ENCODE peak calls at places on chromosomes 3 and 15, in nine cellular contexts. C is coronary artery, S is glutamatergic neuron, I is tibial artery, D is fibroblast of lung, R is uterus, B is cardiac fibroblast, X is heart left ventricle, P is lower lobe of right lung. L is an unnamed sample.

GRCh38 chr15:62698646-62699045 is 343.9 kb upstream of the TPM1 start:
- DNase-seq in D (no peak), X (no peak), P (no peak), I (no peak), C (no peak), S (no peak), R (no peak), B (no peak), L (no peak)

GRCh38 chr3:139520028-139520737 is 19.4 kb downstream of the RBP1 start:
- DNase-seq in X (no peak), S (no peak), B (peak), R (no peak), I (no peak), P (no peak), C (peak), D (peak), L (peak)

GRCh38 chr3:185630182-185630622 is 44.1 kb downstream of the SENP2 start:
- DNase-seq in S (no peak), B (peak), D (peak), R (peak), C (no peak), X (peak), P (peak), I (peak), L (peak)

GRCh38 chr15:45913451-45913850 is 278.6 kb downstream of the SQOR start:
- DNase-seq in X (no peak), D (no peak), P (no peak), B (no peak), R (no peak), C (no peak), I (no peak), S (no peak), L (no peak)

GRCh38 chr3:158768361-158768787 is 33.5 kb upstream of the MFSD1 start:
- DNase-seq in C (no peak), R (peak), B (peak), P (peak), S (peak), X (peak), I (peak), D (peak), L (no peak)

GRCh38 chr3:133488785-133489367 is 84.6 kb upstream of the CDV3 start:
- DNase-seq in X (no peak), C (no peak), B (peak), D (peak), I (no peak), R (no peak), S (no peak), P (no peak), L (no peak)

GRCh38 chr15:33242165-33242564 is 47.7 kb upstream of the FMN1 start:
- DNase-seq in D (no peak), P (no peak), B (peak), S (no peak), I (no peak), R (no peak), C (no peak), X (no peak), L (no peak)

GRCh38 chr15:61653110-61653509 is 407.1 kb downstream of the VPS13C start:
- DNase-seq in X (peak), I (peak), B (no peak), R (peak), P (no peak), S (peak), D (peak), C (no peak), L (no peak)

GRCh38 chr3:45499529-45499928 is 95.0 kb upstream of the LIMD1 start:
- DNase-seq in R (no peak), S (no peak), B (peak), D (peak), I (no peak), C (no peak), P (no peak), X (no peak), L (no peak)

GRCh38 chr3:120416868-120417267 is 33.9 kb downstream of the FSTL1 start:
- DNase-seq in X (no peak), R (no peak), S (no peak), D (no peak), P (no peak), C (peak), I (no peak), B (no peak), L (no peak)

GRCh38 chr3:150346956-150347863 is 60.9 kb upstream of the TSC22D2 start:
- DNase-seq in D (peak), C (no peak), I (no peak), R (no peak), P (no peak), B (no peak), X (no peak), S (no peak), L (no peak)

GRCh38 chr3:113212155-113212844 is 943 bp downstream of the BOC start:
- DNase-seq in P (no peak), S (peak), X (peak), C (no peak), B (peak), R (peak), D (peak), I (peak), L (no peak)

GRCh38 chr15:71334874-71335273 is 219.6 kb downstream of the THSD4 start:
- DNase-seq in I (no peak), D (no peak), C (no peak), X (no peak), S (peak), R (no peak), P (no peak), B (no peak), L (no peak)

GRCh38 chr3:13018039-13018431 is 55.2 kb downstream of the IQSEC1 start:
- DNase-seq in I (no peak), D (no peak), X (peak), R (no peak), P (peak), C (no peak), S (peak), B (no peak), L (no peak)

GRCh38 chr15:88331291-88331690 is 74.8 kb upstream of the NTRK3 start:
- DNase-seq in R (no peak), B (peak), C (no peak), X (no peak), I (no peak), S (peak), P (peak), D (peak), L (no peak)

GRCh38 chr15:72535911-72536310 is 61.8 kb downstream of the ARIH1 start:
- DNase-seq in P (no peak), R (no peak), S (no peak), C (no peak), D (no peak), X (no peak), B (no peak), I (no peak), L (no peak)

GRCh38 chr3:56677286-56677685 is 5.8 kb downstream of the TASOR start:
- DNase-seq in B (no peak), I (no peak), C (no peak), X (no peak), P (no peak), S (no peak), D (no peak), R (no peak), L (no peak)

GRCh38 chr3:133269393-133269792 is 130.5 kb upstream of the BFSP2 start:
- DNase-seq in X (no peak), C (no peak), P (no peak), B (no peak), R (no peak), S (no peak), I (no peak), D (no peak), L (no peak)

GRCh38 chr3:188389711-188390346 is 235.9 kb downstream of the LPP start:
- DNase-seq in I (peak), R (no peak), D (no peak), B (peak), X (peak), P (no peak), C (no peak), S (no peak), L (no peak)

GRCh38 chr3:38582941-38583645 is 66.4 kb downstream of the SCN5A start:
- DNase-seq in C (peak), I (peak), D (no peak), X (no peak), B (no peak), P (peak), S (no peak), R (no peak), L (peak)

GRCh38 chr15:47812436-47813109 is 95.3 kb downstream of the SEMA6D start:
- DNase-seq in X (no peak), I (no peak), S (no peak), P (no peak), C (no peak), D (peak), B (peak), R (no peak), L (peak)

GRCh38 chr3:42020681-42021307 is 58.9 kb upstream of the ULK4 start:
- DNase-seq in P (no peak), B (peak), R (peak), I (no peak), C (no peak), X (no peak), S (no peak), D (peak), L (no peak)

GRCh38 chr3:143676742-143677141 is 171.5 kb downstream of the SLC9A9 start:
- DNase-seq in X (no peak), I (no peak), P (no peak), S (no peak), C (no peak), R (no peak), B (no peak), D (no peak), L (no peak)

GRCh38 chr3:30354513-30354912 is 251.9 kb upstream of the TGFBR2 start:
- DNase-seq in C (peak), I (peak), X (peak), R (peak), B (no peak), S (no peak), D (no peak), P (no peak), L (no peak)

GRCh38 chr15:50687302-50687902 is 805 bp upstream of the TRPM7 start:
- DNase-seq in C (no peak), D (no peak), R (no peak), P (no peak), S (no peak), B (no peak), I (no peak), X (no peak), L (no peak)

GRCh38 chr15:50681467-50681866 is 5.1 kb downstream of the TRPM7 start:
- DNase-seq in P (no peak), R (no peak), I (no peak), C (no peak), D (no peak), S (no peak), X (no peak), B (no peak), L (no peak)

GRCh38 chr15:50686468-50687301 is at the start of gene TRPM7:
- DNase-seq in S (peak), I (peak), P (peak), C (peak), D (peak), B (peak), R (peak), X (peak), L (peak)

GRCh38 chr15:50685976-50686467 is 575 bp downstream of the TRPM7 start:
- DNase-seq in D (peak), P (peak), C (peak), X (peak), I (peak), S (peak), B (peak), R (peak), L (peak)

GRCh38 chr15:50685191-50685975 is 1.2 kb downstream of the TRPM7 start:
- DNase-seq in I (no peak), D (peak), S (no peak), C (no peak), P (no peak), B (peak), X (no peak), R (no peak), L (no peak)
- TF ChIP-seq CTCF in I (no peak), D (no peak), S (no peak), C (no peak), P (no peak), B (peak), X (no peak), R (no peak), L (peak)

GRCh38 chr3:190505381-190506003 is 8.4 kb upstream of the IL1RAP start:
- DNase-seq in X (no peak), R (no peak), P (no peak), S (no peak), I (no peak), D (no peak), C (no peak), B (no peak), L (no peak)
- TF ChIP-seq CTCF in X (no peak), R (no peak), P (no peak), S (no peak), I (no peak), D (no peak), C (no peak), B (no peak), L (no peak)

GRCh38 chr15:40763801-40764765 is at the start of gene GCHFR:
- DNase-seq in D (peak), P (peak), B (peak), S (peak), C (peak), R (peak), X (peak), I (peak), L (no peak)
- TF ChIP-seq CTCF in D (peak), P (peak), B (peak), S (peak), C (peak), R (peak), X (peak), I (peak), L (peak)

GRCh38 chr15:98706986-98707385 is 58.6 kb downstream of the IGF1R start:
- DNase-seq in D (no peak), P (no peak), S (no peak), X (no peak), B (no peak), R (no peak), C (no peak), I (no peak), L (no peak)

GRCh38 chr15:98708191-98708590 is 59.9 kb downstream of the IGF1R start:
- DNase-seq in D (no peak), C (no peak), I (no peak), X (no peak), B (no peak), P (no peak), R (no peak), S (no peak), L (no peak)

GRCh38 chr15:98705070-98705469 is 56.7 kb downstream of the IGF1R start:
- DNase-seq in C (no peak), B (no peak), X (no peak), P (no peak), I (no peak), S (no peak), R (no peak), D (no peak), L (no peak)

GRCh38 chr15:98703291-98703690 is 55.0 kb downstream of the IGF1R start:
- DNase-seq in X (no peak), C (no peak), R (no peak), D (no peak), P (no peak), S (no peak), B (no peak), I (no peak), L (no peak)

GRCh38 chr15:98706387-98706786 is 58.0 kb downstream of the IGF1R start:
- DNase-seq in X (no peak), C (no peak), R (no peak), S (no peak), D (peak), B (no peak), P (no peak), I (no peak), L (no peak)
- TF ChIP-seq CTCF in X (no peak), C (no peak), R (no peak), S (no peak), D (no peak), B (no peak), P (no peak), I (no peak), L (no peak)

GRCh38 chr3:111691293-111691909 is 96.3 kb upstream of the ZBED2 start:
- DNase-seq in P (no peak), B (peak), X (no peak), S (no peak), D (peak), I (no peak), R (no peak), C (no peak), L (no peak)
- TF ChIP-seq CTCF in P (peak), B (peak), X (peak), S (no peak), D (peak), I (peak), R (peak), C (no peak), L (peak)

GRCh38 chr15:38724827-38725226 is 160.2 kb upstream of the RASGRP1 start:
- DNase-seq in X (no peak), P (no peak), C (no peak), D (no peak), B (no peak), R (no peak), I (no peak), S (no peak), L (no peak)
- TF ChIP-seq CTCF in X (no peak), P (no peak), C (no peak), D (peak), B (no peak), R (no peak), I (no peak), S (no peak), L (no peak)

GRCh38 chr3:24182756-24183155 is 237.7 kb downstream of the NR1D2 start:
- DNase-seq in I (no peak), S (no peak), B (no peak), D (no peak), R (no peak), C (no peak), P (no peak), X (no peak), L (no peak)
- TF ChIP-seq CTCF in I (no peak), S (no peak), B (no peak), D (no peak), R (no peak), C (no peak), P (no peak), X (no peak), L (no peak)

GRCh38 chr3:194300392-194300758 is 50.8 kb downstream of the CPN2 start:
- DNase-seq in I (peak), D (peak), C (no peak), R (peak), P (peak), B (peak), S (peak), X (peak), L (no peak)
- TF ChIP-seq CTCF in I (no peak), D (no peak), C (no peak), R (peak), P (peak), B (peak), S (peak), X (no peak), L (no peak)

GRCh38 chr15:56491110-56491722 is 26.3 kb upstream of the MNS1 start:
- DNase-seq in B (peak), D (peak), R (peak), C (no peak), X (peak), I (peak), S (peak), P (no peak), L (no peak)
- TF ChIP-seq CTCF in B (peak), D (peak), R (peak), C (peak), X (peak), I (peak), S (peak), P (peak), L (peak)